ENCODE peak calls at places on chromosomes 1 and 21, in nine cellular contexts. U, S, F, Q, A, V, C, B and E are unnamed samples.
A peak's percentile ranks its signal among the peaks of the same experiment; 100 is the strongest.

GRCh38 chr1:54342306-54342705 is 63.9 kb downstream of the SSBP3 start:
- ATAC-seq in V (no peak), Q (no peak), A (no peak), B (peak; percentile 19), U (no peak), S (no peak), C (no peak), F (no peak), E (no peak)

GRCh38 chr1:248855580-248855979 is 3.3 kb downstream of the ZNF692 start:
- ATAC-seq in S (no peak), Q (no peak), F (no peak), U (no peak), A (no peak), B (no peak), V (no peak), C (no peak), E (no peak)

GRCh38 chr1:90413519-90413918 is 303.6 kb downstream of the BARHL2 start:
- ATAC-seq in V (no peak), F (no peak), B (no peak), A (no peak), Q (no peak), S (no peak), C (no peak), U (no peak), E (no peak)

GRCh38 chr21:38823737-38824123 is 18.0 kb downstream of the ETS2 start:
- ATAC-seq in Q (no peak), A (no peak), F (no peak), U (no peak), C (no peak), V (no peak), B (no peak), S (no peak), E (no peak)

GRCh38 chr1:221543529-221544120 is 198.3 kb downstream of the DUSP10 start:
- ATAC-seq in Q (no peak), B (peak; percentile 42), F (no peak), V (no peak), S (no peak), U (no peak), C (no peak), A (no peak), E (no peak)

GRCh38 chr1:183370399-183371058 is 47.7 kb downstream of the NMNAT2 start:
- ATAC-seq in C (no peak), A (no peak), F (no peak), V (no peak), B (no peak), Q (no peak), U (no peak), S (peak; percentile 16), E (no peak)

GRCh38 chr1:160724445-160725242 is 13.0 kb upstream of the CD48 start:
- ATAC-seq in B (no peak), Q (peak; percentile 68), F (no peak), U (no peak), V (peak; percentile 37), C (no peak), A (no peak), S (no peak), E (no peak)

GRCh38 chr1:91129458-91129857 is 107.6 kb upstream of the ZNF644 start:
- ATAC-seq in U (no peak), A (no peak), S (no peak), V (no peak), C (no peak), Q (no peak), F (peak; percentile 58), B (no peak), E (no peak)

GRCh38 chr1:55329091-55329490 is 113.9 kb upstream of the USP24 start:
- ATAC-seq in A (no peak), Q (no peak), C (no peak), S (peak; percentile 79), U (no peak), F (no peak), B (peak; percentile 73), V (no peak), E (no peak)

GRCh38 chr1:3857791-3858129 is 484 bp downstream of the DFFB start:
- ATAC-seq in U (no peak), Q (no peak), F (peak; percentile 4), A (peak; percentile 2), B (peak; percentile 3), S (peak; percentile 2), C (no peak), V (no peak), E (no peak)

GRCh38 chr21:39004776-39005605 is 178.3 kb downstream of the PSMG1 start:
- ATAC-seq in C (peak; percentile 70), B (peak; percentile 74), A (no peak), S (peak; percentile 69), U (peak; percentile 46), Q (peak; percentile 36), V (no peak), F (peak; percentile 53), E (no peak)

GRCh38 chr1:155272466-155273133 is 704 bp downstream of the CLK2 start:
- ATAC-seq in A (peak; percentile 18), C (no peak), B (no peak), U (peak; percentile 26), S (peak; percentile 30), V (no peak), Q (no peak), F (peak; percentile 24), E (no peak)

GRCh38 chr1:10283318-10283984 is 73.1 kb downstream of the KIF1B start:
- ATAC-seq in Q (peak; percentile 85), U (no peak), V (peak; percentile 83), A (no peak), C (no peak), F (no peak), B (no peak), S (peak; percentile 18), E (no peak)

GRCh38 chr1:168470821-168471473 is 72.8 kb downstream of the XCL2 start:
- ATAC-seq in B (peak; percentile 43), S (peak; percentile 71), V (peak; percentile 47), F (peak; percentile 67), Q (no peak), U (no peak), A (peak; percentile 90), C (no peak), E (no peak)

GRCh38 chr1:95133687-95134086 is 16.5 kb downstream of the TLCD4 start:
- ATAC-seq in V (no peak), Q (no peak), U (no peak), A (no peak), F (peak; percentile 94), C (no peak), S (no peak), B (no peak), E (no peak)

GRCh38 chr1:12138196-12139183 is 28.3 kb upstream of the TNFRSF1B start:
- ATAC-seq in S (no peak), C (no peak), V (no peak), A (no peak), F (no peak), B (no peak), Q (no peak), U (no peak), E (no peak)

GRCh38 chr1:189150624-189151023 is 1327.0 kb downstream of the BRINP3 start:
- ATAC-seq in S (no peak), A (no peak), U (no peak), V (no peak), Q (no peak), B (no peak), F (no peak), C (no peak), E (no peak)

GRCh38 chr1:8389962-8390535 is 72.1 kb downstream of the SLC45A1 start:
- ATAC-seq in B (peak; percentile 8), U (peak; percentile 57), A (no peak), S (peak; percentile 21), V (peak; percentile 81), F (no peak), Q (peak; percentile 71), C (no peak), E (no peak)

GRCh38 chr1:26999440-26999987 is 6.0 kb downstream of the TRNP1 start:
- ATAC-seq in S (peak; percentile 69), U (no peak), B (peak; percentile 79), F (peak; percentile 3), C (no peak), Q (no peak), A (peak; percentile 58), V (no peak), E (no peak)

GRCh38 chr1:94309829-94310569 is 72.6 kb upstream of the ARHGAP29 start:
- ATAC-seq in V (no peak), C (no peak), B (no peak), F (peak; percentile 80), S (no peak), U (no peak), A (no peak), Q (no peak), E (no peak)

GRCh38 chr1:112507336-112507735 is 1.4 kb upstream of the WNT2B start:
- ATAC-seq in V (no peak), F (no peak), C (no peak), A (no peak), B (no peak), Q (no peak), S (no peak), U (no peak), E (no peak)

GRCh38 chr1:157085416-157085815 is 14.2 kb downstream of the ETV3L start:
- ATAC-seq in F (no peak), V (no peak), U (no peak), S (no peak), A (no peak), C (no peak), B (no peak), Q (no peak), E (no peak)